ENCODE peak calls at places on chromosomes 11 and 22, in four cellular contexts. C is IMR-90, T is GM12878, F is A549. A is an unnamed sample.

GRCh38 chr11:112343368-112344039 is 82.8 kb upstream of the PLET1 start:
- DNase-seq in C (peak), T (no peak), F (no peak), A (no peak)

GRCh38 chr11:131888230-131888826 is 517.9 kb downstream of the NTM start:
- DNase-seq in C (peak), T (no peak), F (no peak), A (no peak)

GRCh38 chr11:78651923-78652602 is 77.4 kb upstream of the NARS2 start:
- DNase-seq in C (no peak), T (no peak), F (no peak), A (no peak)

GRCh38 chr22:25880524-25880923 is 138.5 kb downstream of the MYO18B start:
- DNase-seq in C (no peak), T (peak), F (no peak), A (no peak)

GRCh38 chr11:58637367-58637766 is 14.9 kb downstream of the CNTF start:
- DNase-seq in C (no peak), T (no peak), F (no peak), A (no peak)

GRCh38 chr11:75429902-75430691 is 2.9 kb downstream of the KLHL35 start:
- DNase-seq in C (peak), T (no peak), F (peak), A (no peak)

GRCh38 chr11:36186340-36186739 is 102.9 kb downstream of the COMMD9 start:
- DNase-seq in C (peak), T (no peak), F (no peak), A (no peak)

GRCh38 chr11:64870176-64870892 is 8.1 kb downstream of the EHD1 start:
- DNase-seq in C (peak), T (no peak), F (no peak), A (no peak)

GRCh38 chr11:61814958-61815789 is 1.6 kb downstream of the FADS1 start:
- DNase-seq in C (peak), T (peak), F (peak), A (peak)

GRCh38 chr11:72223615-72224586 is 666 bp upstream of the INPPL1 start:
- DNase-seq in C (peak), T (no peak), F (no peak), A (peak)

GRCh38 chr11:134527382-134528243 is 115.6 kb upstream of the B3GAT1 start:
- DNase-seq in C (no peak), T (no peak), F (no peak), A (no peak)

GRCh38 chr22:50314455-50315288 is 7.2 kb upstream of the PLXNB2 start:
- DNase-seq in C (no peak), T (peak), F (no peak), A (no peak)

GRCh38 chr11:61068581-61068980 is 33.7 kb upstream of the CD5 start:
- DNase-seq in C (no peak), T (no peak), F (no peak), A (no peak)

GRCh38 chr22:31475778-31476177 is 13.9 kb downstream of the EIF4ENIF1 start:
- DNase-seq in C (no peak), T (no peak), F (no peak), A (no peak)

GRCh38 chr11:73376803-73377629 is 817 bp downstream of the RELT start:
- DNase-seq in C (peak), T (no peak), F (peak), A (peak)

GRCh38 chr11:83549984-83550667 is 264.0 kb upstream of the CCDC90B start:
- DNase-seq in C (no peak), T (no peak), F (no peak), A (no peak)

GRCh38 chr11:35330924-35331323 is 88.4 kb downstream of the SLC1A2 start:
- DNase-seq in C (no peak), T (no peak), F (no peak), A (no peak)

GRCh38 chr11:76184551-76184993 is 21.7 kb downstream of the WNT11 start:
- DNase-seq in C (peak), T (no peak), F (no peak), A (no peak)

GRCh38 chr11:23765862-23766261 is 731.0 kb upstream of the LUZP2 start:
- DNase-seq in C (peak), T (no peak), F (no peak), A (no peak)

GRCh38 chr11:64074239-64074638 is 38.5 kb downstream of the FLRT1 start:
- DNase-seq in C (no peak), T (no peak), F (no peak), A (no peak)

GRCh38 chr22:27170491-27170890 is 513.1 kb downstream of the MIAT start:
- DNase-seq in C (peak), T (no peak), F (peak), A (no peak)

GRCh38 chr22:32080904-32081303 is 37.8 kb downstream of the SLC5A1 start:
- DNase-seq in C (peak), T (peak), F (peak), A (peak)

GRCh38 chr11:69963533-69964246 is 114.4 kb upstream of the ANO1 start:
- DNase-seq in C (peak), T (no peak), F (no peak), A (no peak)

GRCh38 chr11:129300099-129300498 is 75.5 kb upstream of the BARX2 start:
- DNase-seq in C (no peak), T (no peak), F (no peak), A (no peak)

GRCh38 chr11:129307162-129307561 is 68.5 kb upstream of the BARX2 start:
- DNase-seq in C (no peak), T (no peak), F (no peak), A (no peak)

GRCh38 chr11:129298990-129299389 is 76.7 kb upstream of the BARX2 start:
- DNase-seq in C (no peak), T (no peak), F (no peak), A (no peak)

GRCh38 chr11:129308241-129308865 is 67.3 kb upstream of the BARX2 start:
- DNase-seq in C (no peak), T (no peak), F (no peak), A (no peak)

GRCh38 chr11:129302386-129303101 is 73.1 kb upstream of the BARX2 start:
- DNase-seq in C (no peak), T (no peak), F (no peak), A (no peak)
- TF ChIP-seq BHLHE40 in C (no peak), T (no peak), F (no peak), A (no peak)

GRCh38 chr22:36295247-36295646 is 42.3 kb downstream of the APOL1 start:
- DNase-seq in C (no peak), T (no peak), F (no peak), A (no peak)
- TF ChIP-seq BHLHE40 in C (no peak), T (no peak), F (no peak), A (no peak)

GRCh38 chr11:12827929-12828812 is 153.9 kb downstream of the TEAD1 start:
- DNase-seq in C (peak), T (no peak), F (no peak), A (peak)
- TF ChIP-seq BHLHE40 in C (no peak), T (no peak), F (no peak), A (no peak)

DNA sequence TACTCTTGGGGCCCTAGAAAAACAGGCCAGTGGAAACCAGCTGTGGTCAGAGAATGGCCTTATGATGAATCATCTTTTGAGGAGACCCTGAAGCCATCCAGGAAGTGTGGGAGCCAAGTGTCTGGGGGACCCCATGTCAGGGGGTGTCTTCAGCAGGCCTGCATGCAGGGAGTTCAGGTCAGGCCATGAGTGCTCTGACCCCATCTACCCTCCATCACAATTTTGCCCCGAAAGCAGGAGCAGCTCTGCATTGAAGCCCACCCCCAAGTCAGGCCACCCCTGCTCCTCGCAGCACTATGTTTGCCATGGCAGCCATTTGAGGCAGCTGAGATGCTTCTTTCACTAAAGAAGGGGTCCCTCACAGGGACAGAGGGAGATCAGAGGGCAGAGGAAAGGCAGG is 41.3 kb downstream of the CHST1 start:
- DNase-seq in C (no peak), T (no peak), F (no peak), A (no peak)
- TF ChIP-seq BHLHE40 in C (no peak), T (no peak), F (no peak), A (no peak)

GRCh38 chr22:34765115-34765514 is 300.8 kb upstream of the ISX start:
- DNase-seq in C (no peak), T (no peak), F (no peak), A (no peak)
- TF ChIP-seq BHLHE40 in C (no peak), T (no peak), F (no peak), A (no peak)

GRCh38 chr11:12165237-12165875 is 55.0 kb downstream of the MICAL2 start:
- DNase-seq in C (no peak), T (no peak), F (no peak), A (no peak)

GRCh38 chr11:12166299-12167092 is 56.1 kb downstream of the MICAL2 start:
- DNase-seq in C (no peak), T (no peak), F (no peak), A (no peak)

GRCh38 chr11:12168114-12168513 is 57.7 kb downstream of the MICAL2 start:
- DNase-seq in C (no peak), T (no peak), F (no peak), A (no peak)

GRCh38 chr11:12169822-12170221 is 59.4 kb downstream of the MICAL2 start:
- DNase-seq in C (no peak), T (no peak), F (no peak), A (no peak)

DNA sequence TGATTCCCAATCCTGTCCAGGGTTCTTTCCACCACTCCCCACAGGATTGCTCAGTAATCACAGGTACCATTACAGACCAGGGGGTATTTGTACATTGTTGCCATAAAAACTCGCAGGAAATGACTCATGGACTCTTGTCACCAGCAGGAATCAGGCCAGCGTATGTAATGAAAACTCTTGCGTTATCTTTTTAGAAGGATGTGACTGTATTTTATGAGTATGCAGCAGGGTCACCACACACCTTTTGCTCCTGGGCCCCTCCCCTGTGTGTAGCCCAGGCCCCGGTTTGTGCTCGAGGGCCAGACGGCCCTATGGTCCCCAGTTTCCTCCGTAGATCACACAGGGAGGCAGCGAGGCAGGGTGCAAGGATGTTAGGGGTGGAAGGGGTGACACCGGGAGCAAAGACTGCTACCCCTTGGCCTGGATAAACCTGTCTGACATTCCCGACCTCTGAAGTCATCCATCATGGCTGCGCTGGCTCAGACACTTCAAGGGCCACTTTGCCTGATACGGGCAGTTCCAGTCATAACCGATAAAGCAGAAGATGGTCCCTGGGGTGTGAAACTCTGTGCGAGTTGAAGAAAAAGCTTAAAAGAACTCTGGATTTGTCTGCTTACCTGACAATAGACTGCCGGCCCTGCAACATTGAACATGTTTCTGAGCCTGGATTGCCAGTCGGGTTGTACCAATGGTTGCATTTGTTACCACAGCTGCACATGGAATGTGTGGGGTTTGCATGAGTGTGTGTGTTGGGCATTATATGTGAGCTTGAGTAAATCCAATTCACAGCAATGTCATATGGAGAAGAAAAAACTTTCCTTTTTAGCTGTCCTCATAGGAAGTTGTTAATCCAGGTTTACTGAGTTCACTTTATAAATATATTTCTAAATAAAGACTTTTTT is 57.0 kb downstream of the MICAL2 start:
- DNase-seq in C (peak), T (no peak), F (peak), A (no peak)
- TF ChIP-seq BHLHE40 in C (peak), T (no peak), F (no peak), A (no peak)

GRCh38 chr11:125223901-125224331 is 59.4 kb downstream of the PKNOX2 start:
- DNase-seq in C (no peak), T (no peak), F (no peak), A (no peak)
- TF ChIP-seq BHLHE40 in C (no peak), T (no peak), F (no peak), A (no peak)

GRCh38 chr11:47916361-47916841 is 64.0 kb upstream of the PTPRJ start:
- DNase-seq in C (no peak), T (no peak), F (no peak), A (no peak)

GRCh38 chr11:47915407-47916137 is 64.8 kb upstream of the PTPRJ start:
- DNase-seq in C (no peak), T (no peak), F (no peak), A (no peak)

GRCh38 chr11:47918370-47918690 is 62.0 kb upstream of the PTPRJ start:
- DNase-seq in C (no peak), T (no peak), F (no peak), A (no peak)

GRCh38 chr11:47917643-47918369 is 62.6 kb upstream of the PTPRJ start:
- DNase-seq in C (peak), T (no peak), F (peak), A (no peak)

GRCh38 chr11:47918882-47919495 is 61.4 kb upstream of the PTPRJ start:
- DNase-seq in C (peak), T (no peak), F (peak), A (no peak)
- TF ChIP-seq BHLHE40 in C (no peak), T (no peak), F (no peak), A (no peak)

GRCh38 chr11:127345819-127346459 is 345.4 kb upstream of the KIRREL3 start:
- DNase-seq in C (peak), T (no peak), F (peak), A (peak)
- TF ChIP-seq BHLHE40 in C (no peak), T (no peak), F (no peak), A (no peak)

GRCh38 chr11:3108183-3108721 is 51.0 kb upstream of the CARS1 start:
- DNase-seq in C (no peak), T (no peak), F (no peak), A (no peak)
- TF ChIP-seq BHLHE40 in C (no peak), T (no peak), F (no peak), A (no peak)

A was measured in HEK293T.